ENCODE peak calls at places on chromosomes 3 and 15, in five cellular contexts. A is astrocyte of the spinal cord; K is nucleus accumbens; P is stimulated activated CD8-positive, alpha-beta memory T cell treated with anti-CD3 and anti-CD28 coated beads, Interleukin-15, amount 100 ng/mL, for 24 hours; D is A549. E is an unnamed sample.

GRCh38 chr15:81948142-81948709 is 97.6 kb downstream of the MEX3B start:
- DNase-seq in A (no peak), K (no peak), P (no peak), D (no peak), E (no peak)

GRCh38 chr3:161475905-161476304 is 20.7 kb upstream of the OTOL1 start:
- DNase-seq in D (peak), A (peak), K (no peak), P (no peak), E (peak)

GRCh38 chr3:104920512-104920911 is 446.2 kb upstream of the ALCAM start:
- DNase-seq in P (no peak), D (no peak), K (no peak), A (no peak), E (no peak)

GRCh38 chr3:131903988-131904415 is 130.8 kb downstream of the CPNE4 start:
- DNase-seq in P (no peak), K (no peak), D (peak), A (peak), E (peak)

GRCh38 chr15:44029940-44030568 is 165.0 kb downstream of the FRMD5 start:
- DNase-seq in K (no peak), A (no peak), D (no peak), P (no peak), E (peak)

GRCh38 chr3:176939022-176939817 is 258.1 kb downstream of the TBL1XR1 start:
- DNase-seq in K (no peak), P (no peak), D (peak), A (peak), E (peak)

GRCh38 chr3:50316657-50317242 is 5.8 kb downstream of the HYAL2 start:
- DNase-seq in A (peak), K (peak), D (peak), P (peak), E (peak)

GRCh38 chr3:124599779-124600693 is 130.2 kb upstream of the UMPS start:
- DNase-seq in K (no peak), D (peak), P (no peak), A (no peak), E (no peak)

GRCh38 chr3:23442598-23443383 is 239.7 kb downstream of the UBE2E2 start:
- DNase-seq in A (peak), P (no peak), D (no peak), K (no peak), E (peak)

GRCh38 chr3:1019157-1019556 is 73.7 kb upstream of the CNTN6 start:
- DNase-seq in D (no peak), A (no peak), K (no peak), P (no peak), E (no peak)

GRCh38 chr15:62782100-62782791 is 260.3 kb upstream of the TPM1 start:
- DNase-seq in K (peak), D (peak), A (peak), P (no peak), E (peak)

GRCh38 chr15:65377105-65377975 is 462 bp downstream of the IGDCC3 start:
- DNase-seq in A (peak), D (peak), K (no peak), P (no peak), E (peak)

GRCh38 chr3:189557824-189558223 is 73.4 kb upstream of the TP63 start:
- DNase-seq in D (no peak), K (no peak), A (no peak), P (no peak), E (peak)

E was measured in iris pigment epithelial cell.